ENCODE peak calls at places on chromosome 16, in eight cellular contexts. X, C, O, B, L, T, F and W are unnamed samples.

GRCh38 chr16:80899804-80900592 is 95.6 kb upstream of the CDYL2 start:
- DNase-seq in X (no peak), C (no peak), O (peak; percentile 2), B (peak; percentile 87), L (peak; percentile 77), T (peak; percentile 36), F (peak; percentile 86), W (no peak)

GRCh38 chr16:70163596-70163995 is 10.0 kb upstream of the CLEC18C start:
- DNase-seq in X (no peak), C (no peak), O (no peak), B (no peak), L (no peak), T (no peak), F (no peak), W (no peak)

GRCh38 chr16:85798283-85798776 is 1.0 kb downstream of the EMC8 start:
- DNase-seq in X (no peak), C (no peak), O (no peak), B (no peak), L (no peak), T (no peak), F (no peak), W (no peak)

GRCh38 chr16:21626659-21627277 is 25.6 kb downstream of the IGSF6 start:
- DNase-seq in X (no peak), C (peak; percentile 56), O (peak; percentile 98), B (no peak), L (peak; percentile 55), T (peak; percentile 46), F (peak; percentile 77), W (no peak)

GRCh38 chr16:27366687-27367462 is 35.1 kb upstream of the IL21R start:
- DNase-seq in X (no peak), C (no peak), O (no peak), B (peak; percentile 27), L (no peak), T (no peak), F (no peak), W (no peak)

GRCh38 chr16:86578499-86579267 is at the start of gene FOXL1:
- DNase-seq in X (no peak), C (no peak), O (no peak), B (peak; percentile 69), L (peak; percentile 47), T (no peak), F (no peak), W (no peak)

GRCh38 chr16:11946433-11946832 is 4.6 kb upstream of the NPIPB2 start:
- DNase-seq in X (no peak), C (no peak), O (no peak), B (no peak), L (no peak), T (no peak), F (no peak), W (no peak)

GRCh38 chr16:51532551-51532950 is 381.5 kb upstream of the SALL1 start:
- DNase-seq in X (no peak), C (no peak), O (no peak), B (no peak), L (no peak), T (no peak), F (no peak), W (no peak)

GRCh38 chr16:77289331-77289809 is 90.2 kb downstream of the SYCE1L start:
- DNase-seq in X (no peak), C (no peak), O (peak; percentile 71), B (no peak), L (no peak), T (peak; percentile 88), F (peak; percentile 68), W (no peak)

GRCh38 chr16:89197633-89198416 is 2.5 kb downstream of the SLC22A31 start:
- DNase-seq in X (no peak), C (no peak), O (no peak), B (no peak), L (no peak), T (no peak), F (no peak), W (no peak)

GRCh38 chr16:4293822-4294457 is 21.1 kb upstream of the TFAP4 start:
- DNase-seq in X (no peak), C (peak; percentile 36), O (no peak), B (peak; percentile 51), L (peak; percentile 54), T (peak; percentile 70), F (peak; percentile 84), W (no peak)

GRCh38 chr16:84281077-84281476 is 13.6 kb upstream of the WFDC1 start:
- DNase-seq in X (no peak), C (no peak), O (no peak), B (no peak), L (no peak), T (peak; percentile 57), F (peak; percentile 24), W (no peak)

GRCh38 chr16:88967800-88968588 is 9.0 kb downstream of the CBFA2T3 start:
- DNase-seq in X (no peak), C (no peak), O (no peak), B (peak; percentile 11), L (no peak), T (no peak), F (no peak), W (no peak)

GRCh38 chr16:19898924-19899604 is 14.4 kb upstream of the GPRC5B start:
- DNase-seq in X (no peak), C (peak; percentile 1), O (no peak), B (no peak), L (peak; percentile 8), T (peak; percentile 66), F (peak; percentile 54), W (no peak)

GRCh38 chr16:86261379-86261778 is 248.9 kb upstream of the FOXF1 start:
- DNase-seq in X (no peak), C (no peak), O (no peak), B (no peak), L (peak; percentile 27), T (peak; percentile 44), F (peak; percentile 23), W (no peak)

GRCh38 chr16:22186517-22186916 is 19.6 kb upstream of the EEF2K start:
- DNase-seq in X (no peak), C (no peak), O (no peak), B (no peak), L (no peak), T (peak; percentile 48), F (no peak), W (no peak)

GRCh38 chr16:25340973-25341372 is 83.3 kb upstream of the ZKSCAN2 start:
- DNase-seq in X (no peak), C (no peak), O (no peak), B (no peak), L (no peak), T (no peak), F (no peak), W (no peak)

GRCh38 chr16:51875834-51876725 is 670.9 kb downstream of the TOX3 start:
- DNase-seq in X (no peak), C (no peak), O (no peak), B (no peak), L (no peak), T (no peak), F (no peak), W (no peak)

GRCh38 chr16:88782454-88783390 is 2.3 kb downstream of the PIEZO1 start:
- DNase-seq in X (no peak), C (no peak), O (peak; percentile 61), B (peak; percentile 15), L (peak; percentile 52), T (no peak), F (peak; percentile 75), W (no peak)

GRCh38 chr16:66103245-66103644 is 263.2 kb upstream of the CDH5 start:
- DNase-seq in X (no peak), C (no peak), O (no peak), B (no peak), L (no peak), T (no peak), F (peak; percentile 14), W (no peak)

GRCh38 chr16:87057291-87057881 is 259.8 kb downstream of the C16orf95 start:
- DNase-seq in X (no peak), C (no peak), O (no peak), B (no peak), L (no peak), T (no peak), F (peak; percentile 27), W (no peak)

GRCh38 chr16:87853411-87854052 is 15.8 kb downstream of the SLC7A5 start:
- DNase-seq in X (no peak), C (peak; percentile 83), O (peak; percentile 35), B (peak; percentile 92), L (peak; percentile 70), T (peak; percentile 94), F (peak; percentile 94), W (peak; percentile 59)

GRCh38 chr16:51756447-51757123 is 605.5 kb upstream of the SALL1 start:
- DNase-seq in X (no peak), C (no peak), O (no peak), B (no peak), L (no peak), T (no peak), F (no peak), W (no peak)

GRCh38 chr16:73054732-73055481 is 7.0 kb upstream of the ZFHX3 start:
- DNase-seq in X (no peak), C (no peak), O (no peak), B (no peak), L (no peak), T (peak; percentile 45), F (peak; percentile 90), W (no peak)

GRCh38 chr16:1887711-1888354 is 15.9 kb upstream of the MEIOB start:
- DNase-seq in X (no peak), C (no peak), O (no peak), B (no peak), L (no peak), T (no peak), F (no peak), W (no peak)

GRCh38 chr16:54931041-54931756 is 534 bp downstream of the IRX5 start:
- DNase-seq in X (no peak), C (peak; percentile 26), O (no peak), B (peak; percentile 40), L (peak; percentile 54), T (peak; percentile 58), F (no peak), W (no peak)

GRCh38 chr16:20253825-20254224 is 73.5 kb downstream of the GP2 start:
- DNase-seq in X (no peak), C (no peak), O (no peak), B (no peak), L (no peak), T (no peak), F (no peak), W (no peak)

GRCh38 chr16:59212492-59213024 is 478.4 kb upstream of the GOT2 start:
- DNase-seq in X (no peak), C (no peak), O (no peak), B (no peak), L (no peak), T (no peak), F (no peak), W (no peak)

GRCh38 chr16:65333298-65333697 is 211.4 kb upstream of the CDH11 start:
- DNase-seq in X (no peak), C (no peak), O (no peak), B (no peak), L (no peak), T (no peak), F (peak; percentile 19), W (no peak)

GRCh38 chr16:50351116-50351515 is 17.7 kb downstream of the BRD7 start:
- DNase-seq in X (no peak), C (no peak), O (no peak), B (no peak), L (no peak), T (no peak), F (no peak), W (no peak)

GRCh38 chr16:54945063-54945462 is 14.4 kb downstream of the IRX5 start:
- DNase-seq in X (no peak), C (no peak), O (no peak), B (no peak), L (no peak), T (no peak), F (no peak), W (no peak)

GRCh38 chr16:26809461-26809860 is 257.3 kb upstream of the C16orf82 start:
- DNase-seq in X (no peak), C (no peak), O (no peak), B (no peak), L (no peak), T (no peak), F (no peak), W (no peak)

GRCh38 chr16:46629331-46629843 is 8.2 kb upstream of the SHCBP1 start:
- DNase-seq in X (no peak), C (peak; percentile 57), O (no peak), B (no peak), L (no peak), T (peak; percentile 60), F (peak; percentile 76), W (no peak)

GRCh38 chr16:11986521-11987057 is 10.1 kb downstream of the SNX29 start:
- DNase-seq in X (no peak), C (no peak), O (no peak), B (no peak), L (no peak), T (no peak), F (peak; percentile 45), W (no peak)